ENCODE peak calls at places on chromosomes 12 and 14, in nine cellular contexts. X is skeletal muscle cell; H is COR-L47; E is activated effector memory CD4-positive, alpha-beta T cell treated with Interleukin-2 at 50 U/mL for 16 hours; Y is stimulated activated CD8-positive, alpha-beta memory T cell treated with anti-CD3 and anti-CD28 coated beads, Interleukin-4, amount 100 ng/mL, for 1 hour; P is left kidney; L is right atrium auricular region; Q is CD8-positive, alpha-beta T cell; T is non-pigmented ciliary epithelial cell. M is an unnamed sample.
A peak's percentile ranks its signal among the peaks of the same experiment; 100 is the strongest.

GRCh38 chr14:67500981-67501380 is 12.5 kb upstream of the TMEM229B start:
- DNase-seq in X (no peak), H (no peak), E (no peak), Y (no peak), P (no peak), L (no peak), Q (no peak), T (no peak), M (no peak)

GRCh38 chr14:31510222-31510621 is 22.4 kb upstream of the GPR33 start:
- DNase-seq in X (no peak), H (peak; percentile 27), E (no peak), Y (no peak), P (peak; percentile 24), L (no peak), Q (no peak), T (no peak), M (peak; percentile 17)

GRCh38 chr12:6722863-6723262 is 983 bp upstream of the COPS7A start:
- DNase-seq in X (no peak), H (no peak), E (no peak), Y (no peak), P (no peak), L (no peak), Q (no peak), T (no peak), M (no peak)

GRCh38 chr14:80940146-80940545 is 1.4 kb downstream of the CEP128 start:
- DNase-seq in X (no peak), H (no peak), E (no peak), Y (no peak), P (no peak), L (no peak), Q (no peak), T (no peak), M (no peak)

GRCh38 chr12:67517181-67517887 is 131.2 kb upstream of the DYRK2 start:
- DNase-seq in X (no peak), H (peak; percentile 62), E (no peak), Y (no peak), P (no peak), L (no peak), Q (no peak), T (no peak), M (no peak)

GRCh38 chr12:71731439-71732356 is 23.0 kb upstream of the RAB21 start:
- DNase-seq in X (peak; percentile 24), H (no peak), E (no peak), Y (no peak), P (no peak), L (no peak), Q (no peak), T (no peak), M (no peak)

GRCh38 chr14:82502043-82502442 is 968.4 kb upstream of the SEL1L start:
- DNase-seq in X (no peak), H (no peak), E (no peak), Y (no peak), P (no peak), L (no peak), Q (no peak), T (no peak), M (no peak)

GRCh38 chr12:15664491-15664890 is 124.7 kb downstream of the EPS8 start:
- DNase-seq in X (no peak), H (no peak), E (no peak), Y (no peak), P (no peak), L (no peak), Q (no peak), T (no peak), M (no peak)

GRCh38 chr12:55416961-55417360 is 9.1 kb upstream of the OR6C76 start:
- DNase-seq in X (no peak), H (no peak), E (no peak), Y (no peak), P (no peak), L (no peak), Q (no peak), T (no peak), M (no peak)

GRCh38 chr12:109962388-109962787 is 33.8 kb downstream of the GIT2 start:
- DNase-seq in X (no peak), H (no peak), E (no peak), Y (no peak), P (no peak), L (no peak), Q (no peak), T (no peak), M (no peak)

GRCh38 chr14:71175491-71175890 is 268.2 kb downstream of the PCNX1 start:
- DNase-seq in X (no peak), H (no peak), E (no peak), Y (no peak), P (no peak), L (no peak), Q (no peak), T (no peak), M (no peak)

GRCh38 chr12:40474630-40475029 is 217.6 kb upstream of the CNTN1 start:
- DNase-seq in X (no peak), H (peak; percentile 60), E (no peak), Y (no peak), P (no peak), L (no peak), Q (no peak), T (no peak), M (no peak)

GRCh38 chr12:124737040-124737419 is 126.6 kb downstream of the SCARB1 start:
- DNase-seq in X (no peak), H (no peak), E (no peak), Y (no peak), P (no peak), L (no peak), Q (no peak), T (no peak), M (no peak)

GRCh38 chr12:575948-576612 is 87.2 kb downstream of the NINJ2 start:
- DNase-seq in X (peak; percentile 37), H (peak; percentile 54), E (peak; percentile 80), Y (peak; percentile 69), P (peak; percentile 91), L (peak; percentile 92), Q (peak; percentile 81), T (no peak), M (peak; percentile 80)

GRCh38 chr14:102540310-102541028 is 30.9 kb upstream of the ANKRD9 start:
- DNase-seq in X (peak; percentile 41), H (peak; percentile 98), E (no peak), Y (no peak), P (peak; percentile 58), L (no peak), Q (no peak), T (no peak), M (no peak)

GRCh38 chr12:132423251-132424117 is 66.5 kb upstream of the FBRSL1 start:
- DNase-seq in X (no peak), H (no peak), E (no peak), Y (no peak), P (peak; percentile 81), L (no peak), Q (no peak), T (no peak), M (peak; percentile 40)

GRCh38 chr14:42872775-42873174 is 1266.1 kb downstream of the LRFN5 start:
- DNase-seq in X (no peak), H (no peak), E (no peak), Y (no peak), P (no peak), L (no peak), Q (no peak), T (no peak), M (no peak)

GRCh38 chr12:105014603-105015002 is 28.5 kb downstream of the NOPCHAP1 start:
- DNase-seq in X (no peak), H (no peak), E (no peak), Y (no peak), P (no peak), L (no peak), Q (no peak), T (no peak), M (no peak)

GRCh38 chr14:28773176-28773575 is 6.6 kb downstream of the FOXG1 start:
- DNase-seq in X (no peak), H (peak; percentile 31), E (no peak), Y (no peak), P (peak; percentile 12), L (no peak), Q (no peak), T (no peak), M (no peak)

GRCh38 chr14:26414933-26415332 is 182.9 kb downstream of the NOVA1 start:
- DNase-seq in X (no peak), H (no peak), E (no peak), Y (no peak), P (no peak), L (no peak), Q (no peak), T (no peak), M (no peak)